ENCODE peak calls at places on chromosomes 5 and 9, in four cellular contexts. One of them, this sample, is unnamed.

GRCh38 chr5:77008413-77008812 is 21.8 kb upstream of the AGGF1 start:
- DNase-seq in left ventricle myocardium inferior: no peak
- DNase-seq in transverse colon: no peak
- DNase-seq in endothelial cell of umbilical vein: no peak
- DNase-seq in this sample: no peak

GRCh38 chr9:128244443-128245226 is 31.2 kb downstream of the GOLGA2 start:
- DNase-seq in left ventricle myocardium inferior: peak; percentile 88
- DNase-seq in transverse colon: peak; percentile 65
- DNase-seq in endothelial cell of umbilical vein: no peak
- DNase-seq in this sample: peak; percentile 55

GRCh38 chr9:97853844-97854695 is 1.0 kb downstream of the FOXE1 start:
- DNase-seq in left ventricle myocardium inferior: no peak
- DNase-seq in transverse colon: no peak
- DNase-seq in endothelial cell of umbilical vein: no peak
- DNase-seq in this sample: peak; percentile 39

GRCh38 chr9:132199056-132199455 is 37.2 kb downstream of the NTNG2 start:
- DNase-seq in left ventricle myocardium inferior: no peak
- DNase-seq in transverse colon: no peak
- DNase-seq in endothelial cell of umbilical vein: no peak
- DNase-seq in this sample: no peak

GRCh38 chr9:129102791-129103594 is 7.6 kb downstream of the CRAT start:
- DNase-seq in left ventricle myocardium inferior: peak; percentile 34
- DNase-seq in transverse colon: peak; percentile 52
- DNase-seq in endothelial cell of umbilical vein: peak; percentile 27
- DNase-seq in this sample: peak; percentile 67

GRCh38 chr5:67292201-67292940 is 95.8 kb upstream of the CD180 start:
- DNase-seq in left ventricle myocardium inferior: no peak
- DNase-seq in transverse colon: no peak
- DNase-seq in endothelial cell of umbilical vein: no peak
- DNase-seq in this sample: no peak

GRCh38 chr5:96427823-96428222 is 5.2 kb downstream of the PCSK1 start:
- DNase-seq in left ventricle myocardium inferior: no peak
- DNase-seq in transverse colon: no peak
- DNase-seq in endothelial cell of umbilical vein: peak; percentile 25
- DNase-seq in this sample: peak; percentile 48

GRCh38 chr5:176611435-176611834 is 1.5 kb upstream of the GPRIN1 start:
- DNase-seq in left ventricle myocardium inferior: peak; percentile 77
- DNase-seq in transverse colon: peak; percentile 76
- DNase-seq in endothelial cell of umbilical vein: peak; percentile 79
- DNase-seq in this sample: peak; percentile 91

GRCh38 chr5:170055606-170056005 is 50.1 kb upstream of the FOXI1 start:
- DNase-seq in left ventricle myocardium inferior: no peak
- DNase-seq in transverse colon: no peak
- DNase-seq in endothelial cell of umbilical vein: no peak
- DNase-seq in this sample: no peak

GRCh38 chr9:33719581-33720374 is 75.6 kb upstream of the PRSS3 start:
- DNase-seq in left ventricle myocardium inferior: peak; percentile 15
- DNase-seq in transverse colon: no peak
- DNase-seq in endothelial cell of umbilical vein: no peak
- DNase-seq in this sample: peak; percentile 19

GRCh38 chr5:135033026-135033861 is 784 bp downstream of the PITX1 start:
- DNase-seq in left ventricle myocardium inferior: peak; percentile 12
- DNase-seq in transverse colon: no peak
- DNase-seq in endothelial cell of umbilical vein: peak; percentile 30
- DNase-seq in this sample: no peak

GRCh38 chr9:107637421-107638420 is 148.2 kb upstream of the KLF4 start:
- DNase-seq in left ventricle myocardium inferior: peak; percentile 88
- DNase-seq in transverse colon: peak; percentile 80
- DNase-seq in endothelial cell of umbilical vein: peak; percentile 99
- DNase-seq in this sample: peak; percentile 99

GRCh38 chr5:172722309-172722815 is 48.6 kb downstream of the DUSP1 start:
- DNase-seq in left ventricle myocardium inferior: no peak
- DNase-seq in transverse colon: no peak
- DNase-seq in endothelial cell of umbilical vein: no peak
- DNase-seq in this sample: no peak

GRCh38 chr5:10719965-10720364 is 41.1 kb downstream of the DAP start:
- DNase-seq in left ventricle myocardium inferior: no peak
- DNase-seq in transverse colon: no peak
- DNase-seq in endothelial cell of umbilical vein: peak; percentile 82
- DNase-seq in this sample: no peak

GRCh38 chr9:224540-225520 is 10.2 kb downstream of the DOCK8 start:
- DNase-seq in left ventricle myocardium inferior: no peak
- DNase-seq in transverse colon: no peak
- DNase-seq in endothelial cell of umbilical vein: no peak
- DNase-seq in this sample: no peak

GRCh38 chr5:131515348-131515747 is 119.7 kb downstream of the RAPGEF6 start:
- DNase-seq in left ventricle myocardium inferior: no peak
- DNase-seq in transverse colon: no peak
- DNase-seq in endothelial cell of umbilical vein: no peak
- DNase-seq in this sample: no peak

GRCh38 chr5:76641514-76642120 is 18.4 kb upstream of the F2RL2 start:
- DNase-seq in left ventricle myocardium inferior: peak; percentile 30
- DNase-seq in transverse colon: peak; percentile 61
- DNase-seq in endothelial cell of umbilical vein: peak; percentile 85
- DNase-seq in this sample: peak; percentile 87

GRCh38 chr9:4110562-4110961 is 189.3 kb downstream of the GLIS3 start:
- DNase-seq in left ventricle myocardium inferior: no peak
- DNase-seq in transverse colon: no peak
- DNase-seq in endothelial cell of umbilical vein: no peak
- DNase-seq in this sample: no peak

GRCh38 chr5:125424374-125424773 is 677.9 kb upstream of the ZNF608 start:
- DNase-seq in left ventricle myocardium inferior: no peak
- DNase-seq in transverse colon: no peak
- DNase-seq in endothelial cell of umbilical vein: no peak
- DNase-seq in this sample: no peak

GRCh38 chr5:132471944-132472343 is 18.6 kb downstream of the IRF1 start:
- DNase-seq in left ventricle myocardium inferior: no peak
- DNase-seq in transverse colon: peak; percentile 8
- DNase-seq in endothelial cell of umbilical vein: no peak
- DNase-seq in this sample: no peak

GRCh38 chr5:89042746-89043145 is 159.8 kb upstream of the MEF2C start:
- DNase-seq in left ventricle myocardium inferior: no peak
- DNase-seq in transverse colon: no peak
- DNase-seq in endothelial cell of umbilical vein: no peak
- DNase-seq in this sample: no peak

GRCh38 chr9:37540634-37541033 is 35.5 kb downstream of the FBXO10 start:
- DNase-seq in left ventricle myocardium inferior: peak; percentile 47
- DNase-seq in transverse colon: peak; percentile 53
- DNase-seq in endothelial cell of umbilical vein: no peak
- DNase-seq in this sample: no peak

GRCh38 chr5:143476601-143477211 is 73.2 kb upstream of the NR3C1 start:
- DNase-seq in left ventricle myocardium inferior: no peak
- DNase-seq in transverse colon: no peak
- DNase-seq in endothelial cell of umbilical vein: no peak
- DNase-seq in this sample: no peak

GRCh38 chr5:85000671-85001070 is 616.0 kb upstream of the EDIL3 start:
- DNase-seq in left ventricle myocardium inferior: no peak
- DNase-seq in transverse colon: no peak
- DNase-seq in endothelial cell of umbilical vein: no peak
- DNase-seq in this sample: peak; percentile 1

GRCh38 chr5:169050146-169050571 is 250.8 kb downstream of the SLIT3 start:
- DNase-seq in left ventricle myocardium inferior: no peak
- DNase-seq in transverse colon: no peak
- DNase-seq in endothelial cell of umbilical vein: no peak
- DNase-seq in this sample: no peak

GRCh38 chr9:137150485-137151060 is 11.6 kb downstream of the GRIN1 start:
- DNase-seq in left ventricle myocardium inferior: no peak
- DNase-seq in transverse colon: peak; percentile 71
- DNase-seq in endothelial cell of umbilical vein: no peak
- DNase-seq in this sample: no peak

GRCh38 chr5:158832736-158833135 is 267.0 kb downstream of the EBF1 start:
- DNase-seq in left ventricle myocardium inferior: no peak
- DNase-seq in transverse colon: no peak
- DNase-seq in endothelial cell of umbilical vein: no peak
- DNase-seq in this sample: no peak

GRCh38 chr5:138096363-138096762 is 12.5 kb downstream of the WNT8A start:
- DNase-seq in left ventricle myocardium inferior: no peak
- DNase-seq in transverse colon: no peak
- DNase-seq in endothelial cell of umbilical vein: no peak
- DNase-seq in this sample: no peak

GRCh38 chr9:36166150-36166927 is 2.8 kb upstream of the CCIN start:
- DNase-seq in left ventricle myocardium inferior: peak; percentile 87
- DNase-seq in transverse colon: peak; percentile 88
- DNase-seq in endothelial cell of umbilical vein: peak; percentile 80
- DNase-seq in this sample: peak; percentile 87

GRCh38 chr9:36164361-36164760 is 4.8 kb upstream of the CCIN start:
- DNase-seq in left ventricle myocardium inferior: no peak
- DNase-seq in transverse colon: no peak
- DNase-seq in endothelial cell of umbilical vein: no peak
- DNase-seq in this sample: no peak

GRCh38 chr9:36165766-36166149 is 3.4 kb upstream of the CCIN start:
- DNase-seq in left ventricle myocardium inferior: no peak
- DNase-seq in transverse colon: no peak
- DNase-seq in endothelial cell of umbilical vein: peak; percentile 34
- DNase-seq in this sample: peak; percentile 45

GRCh38 chr9:36163840-36164175 is 5.4 kb upstream of the CCIN start:
- DNase-seq in left ventricle myocardium inferior: no peak
- DNase-seq in transverse colon: no peak
- DNase-seq in endothelial cell of umbilical vein: no peak
- DNase-seq in this sample: peak; percentile 27

GRCh38 chr9:36164989-36165388 is 4.2 kb upstream of the CCIN start:
- DNase-seq in left ventricle myocardium inferior: no peak
- DNase-seq in transverse colon: no peak
- DNase-seq in endothelial cell of umbilical vein: no peak
- DNase-seq in this sample: no peak
- H3K4me1 ChIP-seq in left ventricle myocardium inferior: peaks cover 36% of the 10 kb centered on the region
- H3K4me1 ChIP-seq in transverse colon: peaks cover 30% of the 10 kb centered on the region
- H3K4me1 ChIP-seq in endothelial cell of umbilical vein: peaks cover 18% of the 10 kb centered on the region
- H3K4me1 ChIP-seq in this sample: peaks cover 15% of the 10 kb centered on the region

DNA sequence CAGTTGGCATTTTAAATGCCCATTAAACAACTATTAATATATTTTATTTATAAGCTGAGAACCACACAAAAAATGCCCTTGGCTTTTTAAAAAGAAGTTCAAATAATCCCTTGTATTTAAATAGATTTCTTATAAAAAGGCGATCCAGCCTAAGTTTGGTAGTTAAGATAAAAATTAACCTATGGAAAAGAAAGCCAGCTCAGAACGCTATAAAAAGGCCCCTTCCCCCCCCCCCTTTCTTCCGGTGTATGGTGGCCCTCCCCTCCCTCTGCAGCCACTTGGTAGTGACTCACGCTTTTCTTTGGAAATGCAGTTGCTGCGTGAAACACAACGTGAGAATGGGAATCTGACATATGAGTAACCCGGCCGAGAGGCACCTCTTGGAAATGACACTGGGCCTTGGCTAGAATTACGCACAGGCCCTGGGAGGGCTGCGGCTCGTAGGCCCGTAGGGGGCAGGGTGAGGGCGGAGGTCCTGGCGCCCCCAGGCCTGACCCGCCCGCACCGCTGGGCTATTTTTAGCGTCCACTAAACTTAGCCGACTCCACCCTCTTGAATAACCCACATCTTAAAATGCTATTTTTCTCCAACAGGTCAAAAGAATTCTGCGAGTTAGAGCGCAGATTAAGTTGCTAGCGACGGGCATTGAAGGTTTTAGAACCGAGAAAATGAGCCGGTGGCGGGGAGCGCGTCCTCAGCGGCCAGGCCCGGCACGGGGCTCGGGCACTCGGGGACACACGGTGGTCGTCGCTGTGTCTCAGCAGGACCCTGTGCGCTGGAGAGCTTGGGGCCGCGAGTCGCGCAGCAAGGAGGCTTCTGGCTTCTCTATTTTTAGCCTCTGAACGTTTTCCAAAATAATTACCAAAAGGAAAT is 168.7 kb downstream of the AUH start:
- DNase-seq in left ventricle myocardium inferior: peak; percentile 76
- DNase-seq in transverse colon: peak; percentile 81
- DNase-seq in endothelial cell of umbilical vein: peak; percentile 96
- DNase-seq in this sample: peak; percentile 99
- TF ChIP-seq CTCF in left ventricle myocardium inferior: peak; percentile 39
- TF ChIP-seq CTCF in transverse colon: no peak
- TF ChIP-seq CTCF in endothelial cell of umbilical vein: peak; percentile 10
- TF ChIP-seq CTCF in this sample: peak; percentile 5

GRCh38 chr5:37769108-37769507 is 70.7 kb downstream of the GDNF start:
- DNase-seq in left ventricle myocardium inferior: no peak
- DNase-seq in transverse colon: no peak
- DNase-seq in endothelial cell of umbilical vein: no peak
- DNase-seq in this sample: no peak
- H3K27ac ChIP-seq in left ventricle myocardium inferior: no peak overlapping the region
- H3K27ac ChIP-seq in transverse colon: no peak overlapping the region
- H3K27ac ChIP-seq in endothelial cell of umbilical vein: no peak overlapping the region
- H3K27ac ChIP-seq in this sample: no peak overlapping the region

DNA sequence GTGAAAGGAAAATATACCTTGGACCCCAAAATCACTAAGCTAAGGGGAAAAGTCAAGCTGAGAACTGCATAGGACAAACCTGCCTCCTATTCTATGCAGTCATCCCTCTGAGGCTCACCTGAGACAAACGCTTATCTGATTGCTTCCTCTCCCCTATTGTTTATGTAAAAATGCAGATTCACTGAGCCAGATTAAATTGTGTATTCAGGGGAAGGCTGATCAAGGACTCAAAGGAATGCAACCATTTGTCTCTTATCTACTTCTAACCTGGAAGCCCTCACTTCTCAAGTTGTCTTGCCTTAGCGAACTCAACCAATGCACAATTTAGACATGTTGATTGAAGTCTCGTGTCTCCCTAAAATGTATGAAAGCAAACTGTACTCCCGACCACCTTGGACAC is 13.3 kb downstream of the SPARC start:
- DNase-seq in left ventricle myocardium inferior: no peak
- DNase-seq in transverse colon: no peak
- DNase-seq in endothelial cell of umbilical vein: peak; percentile 19
- DNase-seq in this sample: no peak
- H3K4me1 ChIP-seq in left ventricle myocardium inferior: peaks cover 100% of the 10 kb centered on the region
- H3K4me1 ChIP-seq in transverse colon: peaks cover 71% of the 10 kb centered on the region
- H3K4me1 ChIP-seq in endothelial cell of umbilical vein: peaks cover 92% of the 10 kb centered on the region
- H3K4me1 ChIP-seq in this sample: peaks cover 22% of the 10 kb centered on the region

GRCh38 chr5:141039061-141039460 is 12.1 kb upstream of the PCDHB1 start:
- DNase-seq in left ventricle myocardium inferior: no peak
- DNase-seq in transverse colon: no peak
- DNase-seq in endothelial cell of umbilical vein: no peak
- DNase-seq in this sample: no peak

GRCh38 chr5:141040763-141041426 is 10.3 kb upstream of the PCDHB1 start:
- DNase-seq in left ventricle myocardium inferior: peak; percentile 88
- DNase-seq in transverse colon: peak; percentile 80
- DNase-seq in endothelial cell of umbilical vein: peak; percentile 85
- DNase-seq in this sample: peak; percentile 72

GRCh38 chr5:141039517-141039916 is 11.7 kb upstream of the PCDHB1 start:
- DNase-seq in left ventricle myocardium inferior: no peak
- DNase-seq in transverse colon: no peak
- DNase-seq in endothelial cell of umbilical vein: no peak
- DNase-seq in this sample: no peak

GRCh38 chr5:141041427-141041785 is 9.8 kb upstream of the PCDHB1 start:
- DNase-seq in left ventricle myocardium inferior: no peak
- DNase-seq in transverse colon: no peak
- DNase-seq in endothelial cell of umbilical vein: no peak
- DNase-seq in this sample: no peak

GRCh38 chr5:141040093-141040762 is 10.9 kb upstream of the PCDHB1 start:
- DNase-seq in left ventricle myocardium inferior: peak; percentile 20
- DNase-seq in transverse colon: no peak
- DNase-seq in endothelial cell of umbilical vein: peak; percentile 37
- DNase-seq in this sample: peak; percentile 14
- TF ChIP-seq CTCF in left ventricle myocardium inferior: peak; percentile 45
- TF ChIP-seq CTCF in transverse colon: peak; percentile 20
- TF ChIP-seq CTCF in endothelial cell of umbilical vein: no peak
- TF ChIP-seq CTCF in this sample: peak; percentile 25

GRCh38 chr5:81245871-81246235 is 12.7 kb downstream of the CKMT2 start:
- DNase-seq in left ventricle myocardium inferior: no peak
- DNase-seq in transverse colon: no peak
- DNase-seq in endothelial cell of umbilical vein: no peak
- DNase-seq in this sample: peak; percentile 14
- H3K27ac ChIP-seq in left ventricle myocardium inferior: peak overlapping the region; percentile 97
- H3K27ac ChIP-seq in transverse colon: no peak overlapping the region
- H3K27ac ChIP-seq in endothelial cell of umbilical vein: no peak overlapping the region
- H3K27ac ChIP-seq in this sample: peak overlapping the region; percentile 61

This sample was measured in cardiac muscle cell.